ENCODE peak calls at places on chromosome 12, in five cellular contexts. M, J, H, Q and E are unnamed samples.
A peak's percentile ranks its signal among the peaks of the same experiment; 100 is the strongest.

GRCh38 chr12:82708507-82708906 is 21.8 kb downstream of the TMTC2 start:
- DNase-seq in M (no peak), J (no peak), H (no peak), Q (no peak), E (no peak)

GRCh38 chr12:119822046-119822445 is 55.1 kb downstream of the CIT start:
- DNase-seq in M (no peak), J (no peak), H (no peak), Q (no peak), E (no peak)

GRCh38 chr12:67067453-67068203 is 201.5 kb upstream of the CAND1 start:
- DNase-seq in M (no peak), J (no peak), H (no peak), Q (no peak), E (no peak)

GRCh38 chr12:98646165-98646764 is 1.2 kb downstream of the APAF1 start:
- DNase-seq in M (no peak), J (peak; percentile 28), H (no peak), Q (no peak), E (no peak)

GRCh38 chr12:42862055-42862454 is 272.5 kb upstream of the PRICKLE1 start:
- DNase-seq in M (no peak), J (no peak), H (no peak), Q (no peak), E (no peak)

GRCh38 chr12:67425394-67425793 is 156.2 kb downstream of the CAND1 start:
- DNase-seq in M (no peak), J (no peak), H (no peak), Q (no peak), E (no peak)

GRCh38 chr12:50132505-50133135 is 20.6 kb downstream of the COX14 start:
- DNase-seq in M (no peak), J (peak; percentile 78), H (no peak), Q (peak; percentile 49), E (no peak)

GRCh38 chr12:42135264-42135814 is 9.3 kb downstream of the GXYLT1 start:
- DNase-seq in M (no peak), J (peak; percentile 83), H (no peak), Q (no peak), E (no peak)

GRCh38 chr12:104334581-104334980 is 31.0 kb downstream of the EID3 start:
- DNase-seq in M (no peak), J (peak; percentile 43), H (no peak), Q (no peak), E (no peak)

GRCh38 chr12:48165089-48166031 is 8.0 kb upstream of the ASB8 start:
- DNase-seq in M (peak; percentile 42), J (peak; percentile 81), H (peak; percentile 9), Q (peak; percentile 70), E (no peak)

GRCh38 chr12:119207161-119207560 is 28.4 kb downstream of the HSPB8 start:
- DNase-seq in M (no peak), J (no peak), H (no peak), Q (no peak), E (peak; percentile 65)

GRCh38 chr12:38163442-38163801 is 153.2 kb upstream of the ALG10B start:
- DNase-seq in M (no peak), J (no peak), H (no peak), Q (no peak), E (no peak)

GRCh38 chr12:95637471-95638155 is 86.3 kb upstream of the USP44 start:
- DNase-seq in M (no peak), J (peak; percentile 94), H (no peak), Q (no peak), E (no peak)

GRCh38 chr12:17381211-17381610 is 708.8 kb downstream of the RERGL start:
- DNase-seq in M (no peak), J (no peak), H (no peak), Q (no peak), E (no peak)

GRCh38 chr12:15599266-15600037 is 189.7 kb downstream of the EPS8 start:
- DNase-seq in M (no peak), J (peak; percentile 99), H (no peak), Q (no peak), E (no peak)

GRCh38 chr12:6074394-6074793 is 50.1 kb downstream of the VWF start:
- DNase-seq in M (no peak), J (no peak), H (no peak), Q (peak; percentile 42), E (no peak)

GRCh38 chr12:85658236-85658635 is 178.0 kb downstream of the RASSF9 start:
- DNase-seq in M (no peak), J (no peak), H (no peak), Q (no peak), E (no peak)

GRCh38 chr12:40010899-40011774 is 94.7 kb downstream of the SLC2A13 start:
- DNase-seq in M (peak; percentile 38), J (peak; percentile 86), H (peak; percentile 32), Q (peak; percentile 64), E (no peak)
- H3K4me3 ChIP-seq in M (peak overlapping the region; percentile 14), J (peak overlapping the region; percentile 40), H (peak overlapping the region; percentile 27), Q (peak overlapping the region; percentile 5), E (peak overlapping the region; percentile 66)

GRCh38 chr12:32261638-32262037 is 137.7 kb upstream of the FGD4 start:
- DNase-seq in M (no peak), J (peak; percentile 19), H (no peak), Q (no peak), E (no peak)
- H3K4me3 ChIP-seq in M (no peak overlapping the region), J (no peak overlapping the region), H (no peak overlapping the region), Q (no peak overlapping the region), E (no peak overlapping the region)

GRCh38 chr12:126607157-126607556 is 1541.9 kb downstream of the AACS start:
- DNase-seq in M (no peak), J (no peak), H (no peak), Q (no peak), E (no peak)

GRCh38 chr12:126607867-126608266 is 1542.6 kb downstream of the AACS start:
- DNase-seq in M (no peak), J (peak; percentile 32), H (no peak), Q (no peak), E (no peak)

GRCh38 chr12:126608607-126609175 is 1543.5 kb downstream of the AACS start:
- DNase-seq in M (no peak), J (peak; percentile 64), H (no peak), Q (no peak), E (no peak)
- H3K4me3 ChIP-seq in M (no peak overlapping the region), J (no peak overlapping the region), H (no peak overlapping the region), Q (no peak overlapping the region), E (no peak overlapping the region)

GRCh38 chr12:114444422-114445279 is 38.7 kb upstream of the TBX5 start:
- DNase-seq in M (no peak), J (no peak), H (no peak), Q (no peak), E (no peak)
- H3K4me3 ChIP-seq in M (no peak overlapping the region), J (no peak overlapping the region), H (no peak overlapping the region), Q (no peak overlapping the region), E (no peak overlapping the region)

DNA sequence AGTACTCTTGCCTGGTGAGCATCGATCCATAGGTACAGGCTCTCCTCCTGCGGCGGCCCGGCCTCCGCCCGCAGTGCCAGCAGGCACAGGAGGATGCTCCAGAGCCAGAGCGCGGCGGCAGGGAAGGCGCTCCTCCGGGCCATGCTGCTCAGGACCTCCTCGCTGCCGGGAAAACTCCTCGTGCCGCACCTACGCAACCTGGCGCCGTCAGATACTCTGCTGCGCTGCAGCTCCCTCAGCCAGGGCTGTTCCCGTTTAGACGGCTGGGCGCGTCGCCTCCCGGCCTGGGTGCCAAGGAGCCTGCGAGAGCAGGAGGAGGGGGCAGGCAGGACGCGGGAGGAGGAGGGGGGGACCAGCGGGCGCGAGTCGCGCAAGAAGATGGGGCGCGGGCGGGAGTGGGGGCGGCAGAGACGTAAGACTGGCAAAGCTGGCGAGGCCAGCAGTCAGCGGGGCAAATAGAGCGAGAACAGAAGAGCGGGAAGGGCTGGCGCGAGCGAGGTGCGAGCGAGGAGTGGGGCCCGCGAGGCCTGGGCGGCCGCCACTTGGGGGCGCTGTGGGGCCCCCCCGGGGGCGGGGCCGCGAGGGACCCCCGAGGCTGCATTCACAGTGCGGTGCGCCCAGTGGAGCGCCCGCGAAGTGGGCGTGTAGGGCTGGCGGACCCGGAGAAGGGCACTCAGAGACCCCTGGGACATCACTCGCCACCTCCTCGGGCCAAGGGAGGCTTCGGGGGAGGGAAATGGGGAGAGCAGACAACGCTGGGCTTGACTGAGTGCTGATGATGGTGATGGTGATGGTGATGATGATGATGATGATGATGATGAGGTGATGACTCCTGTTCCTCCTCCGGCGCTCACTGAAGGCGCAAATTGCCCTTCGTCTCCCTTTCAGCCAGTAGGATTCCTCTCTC is at the start of gene WIF1:
- DNase-seq in M (no peak), J (no peak), H (no peak), Q (no peak), E (no peak)
- H3K4me3 ChIP-seq in M (peak within 1 kb of the TSS; percentile 22), J (peak within 1 kb of the TSS; percentile 31), H (no peak within 1 kb of the TSS), Q (peak within 1 kb of the TSS; percentile 22), E (peak within 1 kb of the TSS; percentile 63)

DNA sequence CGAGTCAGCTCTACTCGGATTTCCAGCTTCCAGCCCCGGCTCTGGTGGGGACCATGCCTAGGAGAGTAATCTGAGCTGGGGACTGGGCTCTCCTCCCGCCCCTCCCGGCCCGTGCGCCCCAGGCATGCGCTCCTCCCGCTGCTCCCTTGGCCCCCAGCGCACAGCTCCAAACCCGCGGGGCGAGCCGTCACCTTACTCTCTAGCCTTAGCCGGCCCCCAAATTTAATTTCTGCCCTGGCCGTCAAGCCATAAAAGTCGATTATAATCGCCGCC is 41.7 kb upstream of the CAPRIN2 start:
- DNase-seq in M (no peak), J (peak; percentile 73), H (no peak), Q (no peak), E (no peak)
- H3K4me3 ChIP-seq in M (peak overlapping the region; percentile 43), J (peak overlapping the region; percentile 82), H (peak overlapping the region; percentile 41), Q (peak overlapping the region; percentile 47), E (peak overlapping the region; percentile 75)

GRCh38 chr12:89954259-89954658 is 245.6 kb upstream of the ATP2B1 start:
- DNase-seq in M (no peak), J (no peak), H (no peak), Q (no peak), E (no peak)

GRCh38 chr12:89959188-89959587 is 250.6 kb upstream of the ATP2B1 start:
- DNase-seq in M (no peak), J (no peak), H (no peak), Q (no peak), E (no peak)

GRCh38 chr12:89962648-89963047 is 254.0 kb upstream of the ATP2B1 start:
- DNase-seq in M (no peak), J (no peak), H (no peak), Q (no peak), E (no peak)

GRCh38 chr12:89960607-89961394 is 252.2 kb upstream of the ATP2B1 start:
- DNase-seq in M (no peak), J (peak; percentile 23), H (no peak), Q (no peak), E (no peak)

DNA sequence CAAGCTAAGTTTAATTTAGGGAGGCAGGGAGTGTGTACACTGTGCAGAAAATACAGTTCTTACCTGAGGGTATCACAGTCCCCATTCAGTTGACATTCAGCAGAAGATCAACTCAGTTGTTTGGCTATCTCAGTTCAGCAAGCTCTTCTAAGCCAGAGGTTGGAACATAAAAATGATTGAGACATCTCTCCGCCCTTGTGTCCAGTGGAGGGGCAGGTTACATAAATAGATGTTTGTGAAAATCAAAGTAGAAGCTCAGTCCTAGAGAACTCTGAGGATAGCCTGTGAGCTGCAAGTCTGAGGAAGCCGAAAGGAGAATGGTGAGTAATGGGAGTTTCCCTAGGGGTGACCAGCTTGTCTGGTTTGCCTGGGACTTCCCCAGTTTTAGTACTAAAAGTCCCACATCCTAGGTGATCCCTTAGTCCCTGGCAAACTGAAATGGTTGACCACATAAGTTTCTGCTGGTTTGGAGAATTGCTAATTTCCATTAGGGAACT is 251.4 kb upstream of the ATP2B1 start:
- DNase-seq in M (peak; percentile 16), J (no peak), H (no peak), Q (no peak), E (no peak)
- H3K4me3 ChIP-seq in M (no peak overlapping the region), J (no peak overlapping the region), H (no peak overlapping the region), Q (no peak overlapping the region), E (no peak overlapping the region)

GRCh38 chr12:131604146-131604844 is 106.6 kb upstream of the SFSWAP start:
- DNase-seq in M (peak; percentile 14), J (no peak), H (peak; percentile 29), Q (peak; percentile 69), E (no peak)
- H3K4me3 ChIP-seq in M (peak overlapping the region; percentile 39), J (no peak overlapping the region), H (peak overlapping the region; percentile 33), Q (peak overlapping the region; percentile 48), E (no peak overlapping the region)